ENCODE peak calls at places on chromosomes 1 and 21, in six cellular contexts. N is thyroid gland, G is AG04449, C is Peyer's patch, A is AG10803, B is HAP-1. L is an unnamed sample.
A peak's percentile ranks its signal among the peaks of the same experiment; 100 is the strongest.

GRCh38 chr1:175976865-175977642 is 230.0 kb downstream of the COP1 start:
- DNase-seq in N (no peak), G (no peak), C (no peak), A (peak; percentile 43), B (no peak), L (no peak)

GRCh38 chr1:156836041-156836654 is 19.5 kb upstream of the SH2D2A start:
- DNase-seq in N (no peak), G (no peak), C (no peak), A (no peak), B (no peak), L (no peak)

GRCh38 chr1:1219341-1219740 is 5.4 kb upstream of the TNFRSF4 start:
- DNase-seq in N (no peak), G (no peak), C (peak; percentile 70), A (no peak), B (no peak), L (no peak)

GRCh38 chr1:224435318-224435763 is 744 bp upstream of the WDR26 start:
- DNase-seq in N (no peak), G (peak; percentile 67), C (no peak), A (peak; percentile 84), B (no peak), L (no peak)

GRCh38 chr21:32886339-32886738 is 114.8 kb upstream of the PAXBP1 start:
- DNase-seq in N (no peak), G (no peak), C (no peak), A (no peak), B (no peak), L (no peak)

GRCh38 chr1:110674337-110675059 is at the start of gene KCNA3:
- DNase-seq in N (peak; percentile 11), G (no peak), C (peak; percentile 81), A (no peak), B (no peak), L (no peak)

GRCh38 chr1:162081316-162081715 is 11.8 kb downstream of the NOS1AP start:
- DNase-seq in N (no peak), G (no peak), C (no peak), A (no peak), B (no peak), L (no peak)

GRCh38 chr1:44587796-44588460 is 86.4 kb downstream of the TMEM53 start:
- DNase-seq in N (peak; percentile 43), G (no peak), C (peak; percentile 90), A (no peak), B (no peak), L (no peak)

GRCh38 chr1:203085528-203086406 is at the start of gene MYOG:
- DNase-seq in N (no peak), G (no peak), C (no peak), A (no peak), B (no peak), L (no peak)

GRCh38 chr1:230262867-230263572 is 163.1 kb downstream of the PGBD5 start:
- DNase-seq in N (no peak), G (no peak), C (peak; percentile 43), A (no peak), B (no peak), L (no peak)

GRCh38 chr1:228781161-228781771 is 46.0 kb downstream of the RHOU start:
- DNase-seq in N (peak; percentile 91), G (no peak), C (no peak), A (peak; percentile 47), B (peak; percentile 75), L (no peak)

GRCh38 chr1:228784191-228784590 is 48.9 kb downstream of the RHOU start:
- DNase-seq in N (no peak), G (no peak), C (peak; percentile 48), A (no peak), B (no peak), L (no peak)

GRCh38 chr1:228783415-228784045 is 48.3 kb downstream of the RHOU start:
- DNase-seq in N (no peak), G (no peak), C (peak; percentile 60), A (no peak), B (no peak), L (no peak)

GRCh38 chr1:228781801-228782661 is 46.8 kb downstream of the RHOU start:
- DNase-seq in N (no peak), G (no peak), C (no peak), A (no peak), B (no peak), L (no peak)

GRCh38 chr1:228782662-228783414 is 47.6 kb downstream of the RHOU start:
- DNase-seq in N (peak; percentile 57), G (no peak), C (peak; percentile 89), A (peak; percentile 35), B (no peak), L (no peak)
- H3K4me3 ChIP-seq in N (no peak overlapping the region), G (no peak overlapping the region), C (no peak overlapping the region), A (no peak overlapping the region), B (no peak overlapping the region), L (no peak overlapping the region)

DNA sequence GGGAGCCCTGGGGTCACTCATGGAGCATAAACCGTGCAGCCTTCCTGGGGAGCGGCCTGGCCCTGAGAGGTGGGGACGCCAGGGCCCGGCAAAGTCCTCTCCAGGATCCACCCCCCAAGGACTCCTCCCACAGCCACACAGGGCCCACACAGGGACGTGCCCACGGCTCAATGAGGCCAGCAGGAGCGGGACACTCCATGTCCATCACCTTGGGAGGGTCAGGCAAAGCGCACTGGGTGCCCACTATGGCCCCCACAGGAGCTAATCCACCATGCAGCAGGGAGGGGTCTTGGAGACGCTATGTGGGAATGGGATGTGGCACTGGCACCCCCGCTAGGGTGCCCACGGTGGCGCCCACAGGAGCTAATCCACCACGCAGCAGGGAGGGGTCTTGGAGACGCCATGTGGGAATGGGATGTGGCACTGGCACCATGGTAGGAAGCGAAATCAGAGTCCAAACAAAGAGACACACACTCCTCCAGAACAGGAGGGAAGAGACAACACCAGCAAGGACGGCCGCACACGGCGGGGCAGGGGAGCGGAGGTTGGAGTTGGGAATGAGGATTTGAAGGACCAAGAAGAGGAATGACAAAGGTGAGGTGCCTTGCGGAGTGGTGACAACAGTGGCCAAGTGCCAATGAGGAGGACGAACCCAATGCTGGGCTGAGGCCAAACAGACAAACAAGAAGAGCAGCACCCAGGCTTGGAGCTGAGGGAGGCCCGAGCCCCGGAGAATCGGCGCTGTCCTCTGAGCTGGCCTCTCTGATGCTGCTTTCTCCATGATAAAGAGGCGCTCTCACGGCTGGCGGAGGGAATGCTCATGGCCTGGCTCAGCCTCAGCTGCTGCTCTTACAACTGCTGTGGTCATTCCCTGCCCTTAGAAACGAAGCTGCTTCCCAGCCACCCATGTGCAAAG is 18.1 kb upstream of the SLC19A1 start:
- DNase-seq in N (no peak), G (no peak), C (peak; percentile 38), A (no peak), B (no peak), L (no peak)
- H3K4me3 ChIP-seq in N (no peak overlapping the region), G (no peak overlapping the region), C (no peak overlapping the region), A (no peak overlapping the region), B (no peak overlapping the region), L (no peak overlapping the region)

GRCh38 chr1:114134518-114134917 is 19.2 kb downstream of the SYT6 start:
- DNase-seq in N (no peak), G (no peak), C (no peak), A (no peak), B (no peak), L (no peak)
- H3K4me3 ChIP-seq in N (no peak overlapping the region), G (no peak overlapping the region), C (no peak overlapping the region), A (no peak overlapping the region), B (no peak overlapping the region), L (no peak overlapping the region)

GRCh38 chr1:166855558-166855957 is 16.3 kb downstream of the POGK start:
- DNase-seq in N (no peak), G (no peak), C (no peak), A (no peak), B (no peak), L (no peak)
- H3K4me3 ChIP-seq in N (no peak overlapping the region), G (no peak overlapping the region), C (no peak overlapping the region), A (no peak overlapping the region), B (no peak overlapping the region), L (no peak overlapping the region)

GRCh38 chr1:111851552-111851951 is 95.9 kb downstream of the DDX20 start:
- DNase-seq in N (no peak), G (no peak), C (no peak), A (no peak), B (no peak), L (no peak)
- H3K4me3 ChIP-seq in N (no peak overlapping the region), G (no peak overlapping the region), C (no peak overlapping the region), A (no peak overlapping the region), B (no peak overlapping the region), L (no peak overlapping the region)

DNA sequence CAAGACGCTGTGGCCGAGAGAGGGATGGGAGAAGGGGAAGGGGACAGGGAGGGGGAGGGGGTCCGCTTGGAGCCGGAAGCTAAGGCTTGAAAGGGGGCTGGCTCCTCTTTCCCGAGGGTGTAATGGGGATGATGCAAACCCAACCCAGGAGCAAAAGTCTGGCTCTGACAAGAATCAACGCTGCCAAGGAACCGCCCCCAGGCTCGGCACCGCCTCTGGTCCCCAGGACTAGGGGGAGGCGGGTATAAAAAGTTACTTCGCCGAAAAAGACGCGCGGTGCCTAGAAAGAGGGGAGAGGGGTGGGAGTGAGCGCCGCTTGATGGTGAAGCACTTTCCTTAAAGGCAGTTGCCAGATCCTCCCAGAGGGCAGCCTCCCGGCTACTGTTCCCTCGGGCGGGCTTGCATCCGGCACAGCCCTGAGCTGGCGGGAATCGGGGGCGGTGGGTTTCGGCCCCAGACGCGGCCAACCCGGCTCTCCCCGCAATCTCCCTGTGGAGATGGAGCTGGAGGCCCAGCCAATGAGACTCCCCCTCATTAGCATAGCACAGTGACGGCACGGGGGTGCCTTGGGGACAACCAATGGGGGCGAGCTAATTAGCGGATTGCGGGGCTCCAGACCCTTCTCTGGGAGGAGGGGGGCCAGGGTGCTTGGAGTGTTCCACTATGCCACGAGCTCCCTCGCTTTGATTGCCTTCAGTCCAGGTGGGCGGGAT is at the start of gene KCNT2:
- DNase-seq in N (peak; percentile 61), G (no peak), C (peak; percentile 58), A (peak; percentile 17), B (no peak), L (no peak)
- H3K4me3 ChIP-seq in N (peak within 1 kb of the TSS; percentile 47), G (peak within 1 kb of the TSS; percentile 61), C (peak within 1 kb of the TSS; percentile 26), A (peak within 1 kb of the TSS; percentile 61), B (no peak within 1 kb of the TSS), L (peak within 1 kb of the TSS; percentile 71)

DNA sequence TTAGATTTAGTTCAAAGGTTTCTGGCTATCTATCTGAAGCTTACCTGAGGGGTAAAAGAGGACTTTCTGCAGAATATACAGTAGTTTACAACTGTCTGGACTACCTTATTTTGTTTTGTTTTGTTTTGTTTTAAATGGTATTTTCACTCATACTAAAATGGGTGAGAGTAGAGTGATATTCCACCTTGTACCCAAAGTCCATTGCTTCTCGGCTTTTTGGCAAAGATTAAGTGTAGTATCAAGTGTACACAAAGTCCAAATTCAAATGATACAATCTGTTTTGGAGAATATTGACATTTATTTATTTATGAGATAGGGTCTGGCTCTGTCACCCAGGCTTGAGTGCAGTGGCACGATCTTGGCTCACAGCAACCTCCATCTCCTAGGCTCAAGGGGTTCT is 11.7 kb upstream of the SMG7 start:
- DNase-seq in N (no peak), G (no peak), C (no peak), A (no peak), B (no peak), L (no peak)
- H3K4me3 ChIP-seq in N (no peak overlapping the region), G (no peak overlapping the region), C (no peak overlapping the region), A (no peak overlapping the region), B (no peak overlapping the region), L (no peak overlapping the region)

DNA sequence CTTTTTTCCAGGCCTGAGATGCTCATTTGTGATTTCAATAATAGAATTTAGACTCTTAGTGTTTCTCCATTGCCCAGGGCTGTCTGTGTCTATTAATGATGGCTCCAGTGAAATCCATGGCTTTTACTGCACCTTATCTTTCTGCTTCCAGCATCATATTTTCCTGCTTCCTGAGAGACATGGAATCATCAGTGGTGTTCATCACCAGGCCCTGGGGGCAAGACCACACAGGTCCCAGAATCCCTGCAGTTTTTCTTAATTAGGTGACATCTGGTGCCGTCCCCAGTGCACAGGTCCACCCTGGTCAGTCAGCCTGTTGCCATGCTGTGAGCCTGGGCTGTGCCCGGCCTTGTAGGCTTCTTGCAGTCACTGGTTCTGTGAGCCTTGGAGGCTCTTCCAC is 15.5 kb downstream of the NT5C1A start:
- DNase-seq in N (no peak), G (no peak), C (no peak), A (no peak), B (no peak), L (no peak)
- H3K4me3 ChIP-seq in N (no peak overlapping the region), G (no peak overlapping the region), C (no peak overlapping the region), A (no peak overlapping the region), B (no peak overlapping the region), L (no peak overlapping the region)

L was measured in SK-N-MC.